ENCODE peak calls at places on chromosomes 11 and 22, in seven cellular contexts. C, P, Q, T, F, W and H are unnamed samples.

GRCh38 chr11:30317030-30317429 is 5.9 kb upstream of the ARL14EP start:
- DNase-seq in C (no peak), P (no peak), Q (no peak), T (no peak), F (no peak), W (no peak), H (no peak)

GRCh38 chr11:83573097-83573496 is 286.9 kb upstream of the CCDC90B start:
- DNase-seq in C (no peak), P (no peak), Q (no peak), T (peak; percentile 21), F (peak; percentile 78), W (no peak), H (no peak)

GRCh38 chr22:45977551-45978274 is 751 bp upstream of the WNT7B start:
- DNase-seq in C (no peak), P (no peak), Q (no peak), T (no peak), F (no peak), W (peak; percentile 67), H (no peak)

GRCh38 chr11:59777104-59777503 is 21.9 kb downstream of the STX3 start:
- DNase-seq in C (no peak), P (no peak), Q (no peak), T (no peak), F (no peak), W (no peak), H (no peak)

GRCh38 chr11:45151362-45151982 is 5.0 kb downstream of the PRDM11 start:
- DNase-seq in C (no peak), P (no peak), Q (no peak), T (no peak), F (no peak), W (peak; percentile 25), H (no peak)

GRCh38 chr11:122202951-122203456 is 87.0 kb upstream of the BLID start:
- DNase-seq in C (peak; percentile 88), P (peak; percentile 62), Q (peak; percentile 30), T (peak; percentile 86), F (peak; percentile 81), W (peak; percentile 87), H (peak; percentile 85)

GRCh38 chr11:126123686-126124085 is 61.0 kb upstream of the CDON start:
- DNase-seq in C (no peak), P (no peak), Q (no peak), T (no peak), F (no peak), W (no peak), H (no peak)

GRCh38 chr11:2420502-2421225 is 20.1 kb downstream of the TSSC4 start:
- DNase-seq in C (no peak), P (peak; percentile 68), Q (peak; percentile 77), T (peak; percentile 78), F (peak; percentile 63), W (peak; percentile 91), H (peak; percentile 59)

GRCh38 chr11:47433991-47434786 is 8.0 kb upstream of the PSMC3 start:
- DNase-seq in C (no peak), P (peak; percentile 92), Q (no peak), T (no peak), F (peak; percentile 54), W (no peak), H (peak; percentile 80)

GRCh38 chr11:124762624-124763155 is 600 bp upstream of the ESAM start:
- DNase-seq in C (no peak), P (no peak), Q (no peak), T (no peak), F (no peak), W (peak; percentile 63), H (no peak)

GRCh38 chr11:122690801-122691649 is 35.5 kb downstream of the UBASH3B start:
- DNase-seq in C (no peak), P (no peak), Q (peak; percentile 75), T (peak; percentile 82), F (peak; percentile 76), W (no peak), H (peak; percentile 68)

GRCh38 chr11:75388386-75389275 is 10.7 kb upstream of the RPS3 start:
- DNase-seq in C (no peak), P (peak; percentile 58), Q (peak; percentile 70), T (peak; percentile 86), F (peak; percentile 86), W (peak; percentile 90), H (peak; percentile 72)

GRCh38 chr11:114066046-114066648 is 6.6 kb downstream of the ZBTB16 start:
- DNase-seq in C (no peak), P (no peak), Q (no peak), T (no peak), F (no peak), W (peak; percentile 9), H (no peak)
- H3K4me3 ChIP-seq in C (peak overlapping the region; percentile 91), P (no peak overlapping the region), Q (no peak overlapping the region), T (no peak overlapping the region), F (no peak overlapping the region), W (no peak overlapping the region), H (no peak overlapping the region)

GRCh38 chr11:104876324-104876723 is 21.9 kb downstream of the CASP12 start:
- DNase-seq in C (no peak), P (no peak), Q (no peak), T (no peak), F (no peak), W (no peak), H (no peak)

GRCh38 chr11:104870910-104871309 is 27.4 kb downstream of the CASP12 start:
- DNase-seq in C (no peak), P (no peak), Q (no peak), T (peak; percentile 59), F (peak; percentile 29), W (no peak), H (peak; percentile 55)

GRCh38 chr11:104876838-104877500 is 21.3 kb downstream of the CASP12 start:
- DNase-seq in C (no peak), P (no peak), Q (no peak), T (no peak), F (no peak), W (no peak), H (no peak)

GRCh38 chr11:104872393-104872792 is 25.9 kb downstream of the CASP12 start:
- DNase-seq in C (no peak), P (no peak), Q (no peak), T (no peak), F (no peak), W (no peak), H (no peak)

GRCh38 chr11:104873252-104873651 is 25.0 kb downstream of the CASP12 start:
- DNase-seq in C (no peak), P (no peak), Q (peak; percentile 7), T (no peak), F (no peak), W (no peak), H (no peak)
- TF ChIP-seq CTCF in C (no peak), P (no peak), Q (peak; percentile 56), T (no peak), F (peak; percentile 6), W (no peak), H (peak; percentile 3)

GRCh38 chr11:86066606-86067229 is 2.2 kb downstream of the PICALM start:
- DNase-seq in C (no peak), P (no peak), Q (no peak), T (no peak), F (no peak), W (no peak), H (no peak)

GRCh38 chr11:86068138-86068861 is 584 bp downstream of the PICALM start:
- DNase-seq in C (peak; percentile 82), P (peak; percentile 57), Q (peak; percentile 66), T (no peak), F (no peak), W (peak; percentile 72), H (no peak)

GRCh38 chr11:86064236-86064803 is 4.6 kb downstream of the PICALM start:
- DNase-seq in C (no peak), P (no peak), Q (no peak), T (peak; percentile 50), F (no peak), W (no peak), H (no peak)

GRCh38 chr11:86067230-86068137 is 1.4 kb downstream of the PICALM start:
- DNase-seq in C (no peak), P (no peak), Q (peak; percentile 28), T (peak; percentile 25), F (no peak), W (no peak), H (no peak)

DNA sequence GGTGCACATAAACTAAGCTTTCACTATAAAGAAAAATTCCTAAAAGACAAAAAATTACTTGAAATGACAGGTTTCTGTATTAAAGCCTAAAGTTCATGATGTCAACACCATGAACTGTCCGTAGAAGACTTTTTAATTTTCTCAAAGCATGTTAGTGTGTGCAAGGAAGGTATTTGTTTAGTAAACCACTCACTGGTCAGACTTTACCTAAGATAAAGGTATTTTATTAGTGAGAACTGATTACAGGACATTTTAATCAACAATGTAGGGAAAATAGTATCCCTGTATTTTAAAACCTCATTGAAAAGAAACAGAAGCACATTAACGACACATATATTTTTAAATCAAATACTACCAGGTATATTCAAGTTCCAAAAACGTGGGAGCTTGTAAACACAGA is 2.9 kb downstream of the PICALM start:
- DNase-seq in C (no peak), P (no peak), Q (no peak), T (no peak), F (no peak), W (no peak), H (no peak)
- H3K4me3 ChIP-seq in C (peak overlapping the region; percentile 100), P (no peak overlapping the region), Q (peak overlapping the region; percentile 82), T (peak overlapping the region; percentile 93), F (peak overlapping the region; percentile 83), W (peak overlapping the region; percentile 95), H (peak overlapping the region; percentile 98)

GRCh38 chr22:22168941-22169867 is 75.4 kb upstream of the VPREB1 start:
- DNase-seq in C (no peak), P (no peak), Q (no peak), T (no peak), F (no peak), W (no peak), H (no peak)

GRCh38 chr22:22167791-22168189 is 76.8 kb upstream of the VPREB1 start:
- DNase-seq in C (no peak), P (no peak), Q (peak; percentile 100), T (no peak), F (no peak), W (no peak), H (no peak)

GRCh38 chr22:22168190-22168940 is 76.2 kb upstream of the VPREB1 start:
- DNase-seq in C (no peak), P (no peak), Q (peak; percentile 96), T (peak; percentile 54), F (peak; percentile 91), W (no peak), H (peak; percentile 44)

GRCh38 chr22:22169923-22170322 is 74.7 kb upstream of the VPREB1 start:
- DNase-seq in C (no peak), P (no peak), Q (no peak), T (no peak), F (no peak), W (no peak), H (no peak)

DNA sequence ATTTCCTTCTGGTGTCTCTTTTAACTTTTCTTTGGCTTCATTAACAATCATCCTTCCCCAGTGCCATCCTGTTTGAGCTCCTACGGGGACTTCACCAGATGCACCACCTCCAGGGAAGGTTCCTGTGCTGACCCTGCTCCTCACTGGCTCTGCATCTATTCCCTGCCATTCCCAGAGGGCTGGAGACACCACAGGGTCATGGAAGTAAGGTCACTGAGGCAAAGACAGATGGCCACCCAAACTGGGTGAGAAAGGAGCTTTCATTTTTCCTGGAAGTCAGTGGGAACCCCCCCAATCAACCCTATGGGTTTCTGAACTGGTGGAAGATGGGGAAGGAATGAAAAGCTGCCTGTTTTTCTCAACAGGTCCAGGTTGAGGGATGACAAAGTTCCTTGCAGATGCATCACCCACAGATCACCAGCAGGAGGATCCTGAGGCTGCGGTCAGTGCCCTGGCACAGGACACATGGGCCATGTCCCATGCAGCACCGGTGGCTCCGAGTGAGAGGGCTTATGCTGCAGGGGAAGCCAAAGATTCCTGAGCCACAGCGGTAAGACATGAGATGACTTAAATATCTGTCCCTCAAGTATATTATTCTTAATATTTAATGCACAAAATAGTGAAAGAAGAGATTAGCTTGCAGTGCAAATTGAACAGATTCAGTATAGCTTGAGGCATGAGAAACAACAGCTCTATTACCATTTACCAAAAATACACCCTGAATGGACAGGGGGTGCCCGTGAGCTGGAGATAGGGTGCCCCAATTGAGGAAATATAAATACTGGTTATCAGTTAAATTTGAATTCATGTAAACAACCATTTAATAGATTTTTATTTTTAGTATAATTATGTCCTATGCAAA is 73.0 kb upstream of the VPREB1 start:
- DNase-seq in C (no peak), P (no peak), Q (peak; percentile 36), T (peak; percentile 18), F (no peak), W (no peak), H (no peak)
- TF ChIP-seq CTCF in C (peak; percentile 21), P (peak; percentile 15), Q (peak; percentile 75), T (peak; percentile 57), F (peak; percentile 28), W (no peak), H (peak; percentile 47)